ENCODE peak calls at places on chromosomes 6 and 20, in six cellular contexts. One of them, this sample, is unnamed.

GRCh38 chr6:110949679-110950285 is 8.7 kb upstream of the GTF3C6 start:
- DNase-seq in hepatocyte: peak; percentile 58
- DNase-seq in EL: peak; percentile 29
- DNase-seq in caudate nucleus: no peak
- DNase-seq in naive thymus-derived CD8-positive, alpha-beta T cell: no peak
- DNase-seq in activated naive CD4-positive, alpha-beta T cell treated with anti-CD3 and anti-CD28 coated beads for 36 hours: no peak
- DNase-seq in this sample: no peak

GRCh38 chr6:170029416-170030283 is 261.2 kb downstream of the DLL1 start:
- DNase-seq in hepatocyte: no peak
- DNase-seq in EL: no peak
- DNase-seq in caudate nucleus: no peak
- DNase-seq in naive thymus-derived CD8-positive, alpha-beta T cell: no peak
- DNase-seq in activated naive CD4-positive, alpha-beta T cell treated with anti-CD3 and anti-CD28 coated beads for 36 hours: no peak
- DNase-seq in this sample: no peak

GRCh38 chr6:69974193-69974592 is 107.8 kb downstream of the COL19A1 start:
- DNase-seq in hepatocyte: peak; percentile 78
- DNase-seq in EL: peak; percentile 5
- DNase-seq in caudate nucleus: no peak
- DNase-seq in naive thymus-derived CD8-positive, alpha-beta T cell: no peak
- DNase-seq in activated naive CD4-positive, alpha-beta T cell treated with anti-CD3 and anti-CD28 coated beads for 36 hours: no peak
- DNase-seq in this sample: no peak

GRCh38 chr6:93581371-93581770 is 162.0 kb upstream of the EPHA7 start:
- DNase-seq in hepatocyte: no peak
- DNase-seq in EL: no peak
- DNase-seq in caudate nucleus: no peak
- DNase-seq in naive thymus-derived CD8-positive, alpha-beta T cell: no peak
- DNase-seq in activated naive CD4-positive, alpha-beta T cell treated with anti-CD3 and anti-CD28 coated beads for 36 hours: no peak
- DNase-seq in this sample: no peak

GRCh38 chr20:17680836-17681740 is 954 bp downstream of the RRBP1 start:
- DNase-seq in hepatocyte: peak; percentile 92
- DNase-seq in EL: peak; percentile 74
- DNase-seq in caudate nucleus: peak; percentile 75
- DNase-seq in naive thymus-derived CD8-positive, alpha-beta T cell: peak; percentile 57
- DNase-seq in activated naive CD4-positive, alpha-beta T cell treated with anti-CD3 and anti-CD28 coated beads for 36 hours: peak; percentile 75
- DNase-seq in this sample: peak; percentile 95

GRCh38 chr6:44304282-44305199 is 8.6 kb downstream of the AARS2 start:
- DNase-seq in hepatocyte: peak; percentile 38
- DNase-seq in EL: peak; percentile 41
- DNase-seq in caudate nucleus: no peak
- DNase-seq in naive thymus-derived CD8-positive, alpha-beta T cell: peak; percentile 19
- DNase-seq in activated naive CD4-positive, alpha-beta T cell treated with anti-CD3 and anti-CD28 coated beads for 36 hours: peak; percentile 34
- DNase-seq in this sample: peak; percentile 73

GRCh38 chr6:2565499-2565898 is 185.2 kb downstream of the MYLK4 start:
- DNase-seq in hepatocyte: no peak
- DNase-seq in EL: no peak
- DNase-seq in caudate nucleus: no peak
- DNase-seq in naive thymus-derived CD8-positive, alpha-beta T cell: no peak
- DNase-seq in activated naive CD4-positive, alpha-beta T cell treated with anti-CD3 and anti-CD28 coated beads for 36 hours: no peak
- DNase-seq in this sample: no peak

GRCh38 chr6:138428943-138429616 is 25.1 kb downstream of the HEBP2 start:
- DNase-seq in hepatocyte: peak; percentile 69
- DNase-seq in EL: peak; percentile 52
- DNase-seq in caudate nucleus: no peak
- DNase-seq in naive thymus-derived CD8-positive, alpha-beta T cell: no peak
- DNase-seq in activated naive CD4-positive, alpha-beta T cell treated with anti-CD3 and anti-CD28 coated beads for 36 hours: no peak
- DNase-seq in this sample: peak; percentile 78

GRCh38 chr6:158474961-158475343 is 84.9 kb upstream of the TMEM181 start:
- DNase-seq in hepatocyte: peak; percentile 11
- DNase-seq in EL: peak; percentile 77
- DNase-seq in caudate nucleus: no peak
- DNase-seq in naive thymus-derived CD8-positive, alpha-beta T cell: no peak
- DNase-seq in activated naive CD4-positive, alpha-beta T cell treated with anti-CD3 and anti-CD28 coated beads for 36 hours: no peak
- DNase-seq in this sample: no peak

GRCh38 chr6:112443666-112444065 is 96.5 kb downstream of the RFPL4B start:
- DNase-seq in hepatocyte: peak; percentile 20
- DNase-seq in EL: peak; percentile 49
- DNase-seq in caudate nucleus: no peak
- DNase-seq in naive thymus-derived CD8-positive, alpha-beta T cell: no peak
- DNase-seq in activated naive CD4-positive, alpha-beta T cell treated with anti-CD3 and anti-CD28 coated beads for 36 hours: no peak
- DNase-seq in this sample: no peak